ENCODE peak calls at places on chromosomes 12 and 14, in four cellular contexts. One of them, this sample, is unnamed.
A peak's percentile ranks its signal among the peaks of the same experiment; 100 is the strongest.

GRCh38 chr12:118983147-118983824 is 1.9 kb downstream of the SRRM4 start:
- DNase-seq in choroid plexus epithelial cell: no peak
- DNase-seq in foreskin melanocyte: no peak
- DNase-seq in frontal cortex: no peak
- DNase-seq in this sample: no peak

GRCh38 chr14:70842851-70843462 is 33.6 kb upstream of the MAP3K9 start:
- DNase-seq in choroid plexus epithelial cell: no peak
- DNase-seq in frontal cortex: no peak
- DNase-seq in foreskin melanocyte: no peak
- DNase-seq in this sample: peak; percentile 43

GRCh38 chr14:51535443-51536044 is 116.2 kb upstream of the FRMD6 start:
- DNase-seq in frontal cortex: no peak
- DNase-seq in choroid plexus epithelial cell: no peak
- DNase-seq in foreskin melanocyte: no peak
- DNase-seq in this sample: peak; percentile 37

GRCh38 chr12:15693233-15693911 is 95.8 kb downstream of the EPS8 start:
- DNase-seq in choroid plexus epithelial cell: peak; percentile 63
- DNase-seq in foreskin melanocyte: no peak
- DNase-seq in frontal cortex: no peak
- DNase-seq in this sample: no peak

GRCh38 chr12:2194060-2194459 is 141.3 kb downstream of the CACNA1C start:
- DNase-seq in frontal cortex: no peak
- DNase-seq in foreskin melanocyte: no peak
- DNase-seq in choroid plexus epithelial cell: no peak
- DNase-seq in this sample: no peak

GRCh38 chr12:55720894-55721444 is 776 bp downstream of the RDH5 start:
- DNase-seq in frontal cortex: no peak
- DNase-seq in choroid plexus epithelial cell: peak; percentile 77
- DNase-seq in foreskin melanocyte: peak; percentile 68
- DNase-seq in this sample: peak; percentile 93

GRCh38 chr12:126027816-126028215 is 962.6 kb downstream of the AACS start:
- DNase-seq in foreskin melanocyte: no peak
- DNase-seq in frontal cortex: no peak
- DNase-seq in choroid plexus epithelial cell: no peak
- DNase-seq in this sample: no peak

GRCh38 chr14:38171197-38171596 is 36.5 kb upstream of the SSTR1 start:
- DNase-seq in foreskin melanocyte: no peak
- DNase-seq in frontal cortex: no peak
- DNase-seq in choroid plexus epithelial cell: no peak
- DNase-seq in this sample: no peak

GRCh38 chr14:40188006-40188405 is 755.8 kb upstream of the FBXO33 start:
- DNase-seq in choroid plexus epithelial cell: peak; percentile 0
- DNase-seq in foreskin melanocyte: no peak
- DNase-seq in frontal cortex: no peak
- DNase-seq in this sample: no peak

GRCh38 chr12:5135126-5135525 is 91.4 kb downstream of the KCNA5 start:
- DNase-seq in choroid plexus epithelial cell: no peak
- DNase-seq in frontal cortex: no peak
- DNase-seq in foreskin melanocyte: no peak
- DNase-seq in this sample: no peak

GRCh38 chr14:98008381-98009113 is 1211.4 kb downstream of the VRK1 start:
- DNase-seq in choroid plexus epithelial cell: no peak
- DNase-seq in foreskin melanocyte: no peak
- DNase-seq in frontal cortex: no peak
- DNase-seq in this sample: no peak

GRCh38 chr14:103857256-103857655 is 9.9 kb upstream of the PPP1R13B start:
- DNase-seq in frontal cortex: no peak
- DNase-seq in foreskin melanocyte: no peak
- DNase-seq in choroid plexus epithelial cell: no peak
- DNase-seq in this sample: no peak

GRCh38 chr12:49503674-49504180 is 35.1 kb upstream of the KCNH3 start:
- DNase-seq in foreskin melanocyte: no peak
- DNase-seq in choroid plexus epithelial cell: peak; percentile 75
- DNase-seq in frontal cortex: no peak
- DNase-seq in this sample: peak; percentile 98